ENCODE peak calls at places on chromosomes 16 and 17, in eight cellular contexts. C is stimulated activated CD8-positive, alpha-beta memory T cell treated with anti-CD3 and anti-CD28 coated beads, Interleukin-4, amount 100 ng/mL, for 1 hour; U is progenitor cell of endocrine pancreas; X is ACHN; A is T-helper 22 cell; D is AG09309; B is Caco-2; N is sciatic nerve. F is an unnamed sample.

GRCh38 chr17:50611639-50612038 is 23.0 kb upstream of the ABCC3 start:
- DNase-seq in A (no peak), D (no peak), N (no peak), U (no peak), B (no peak), C (no peak), X (no peak), F (no peak)

GRCh38 chr17:8837438-8838075 is 29.9 kb downstream of the PIK3R6 start:
- DNase-seq in X (no peak), U (no peak), C (no peak), N (peak), A (no peak), B (no peak), D (no peak), F (no peak)

GRCh38 chr16:31695667-31696066 is 168.0 kb downstream of the AHSP start:
- DNase-seq in C (no peak), D (no peak), B (no peak), X (no peak), U (no peak), A (peak), N (no peak), F (peak)

GRCh38 chr17:7823581-7824001 is 10.4 kb upstream of the KDM6B start:
- DNase-seq in D (no peak), B (no peak), X (no peak), A (no peak), C (no peak), N (no peak), U (no peak), F (no peak)

GRCh38 chr16:29319726-29320125 is 86.8 kb downstream of the NPIPB11 start:
- DNase-seq in U (no peak), D (no peak), C (no peak), X (no peak), B (no peak), A (no peak), N (no peak), F (no peak)

GRCh38 chr16:50198802-50199410 is 45.8 kb downstream of the TENT4B start:
- DNase-seq in B (no peak), C (no peak), A (no peak), N (no peak), D (no peak), U (no peak), X (no peak), F (no peak)

GRCh38 chr17:27320222-27320560 is 26.3 kb downstream of the WSB1 start:
- DNase-seq in B (no peak), C (no peak), U (no peak), X (no peak), N (no peak), A (no peak), D (no peak), F (no peak)

GRCh38 chr17:60087882-60088669 is 9.4 kb upstream of the HEATR6 start:
- DNase-seq in X (no peak), U (no peak), C (no peak), B (no peak), A (no peak), N (no peak), D (no peak), F (peak)

GRCh38 chr16:35651841-35652240 is 2192.4 kb downstream of the TP53TG3F start:
- DNase-seq in N (no peak), A (no peak), C (no peak), B (no peak), U (no peak), D (no peak), X (no peak), F (no peak)

GRCh38 chr17:42233994-42234393 is 39.7 kb upstream of the GHDC start:
- DNase-seq in X (no peak), D (no peak), A (no peak), C (no peak), N (no peak), U (no peak), B (no peak), F (no peak)

GRCh38 chr16:70380205-70380918 is 33.7 kb downstream of the DDX19A start:
- DNase-seq in X (peak), C (peak), A (peak), B (peak), U (peak), D (peak), N (peak), F (peak)

GRCh38 chr17:3590768-3591167 is 18.4 kb downstream of the TRPV1 start:
- DNase-seq in N (no peak), X (no peak), A (no peak), B (no peak), D (no peak), C (no peak), U (no peak), F (no peak)

GRCh38 chr16:84061236-84061830 is 18.7 kb upstream of the SLC38A8 start:
- DNase-seq in D (no peak), C (no peak), X (no peak), A (no peak), B (no peak), U (no peak), N (peak), F (no peak)

GRCh38 chr16:13379266-13379665 is 477.9 kb downstream of the SHISA9 start:
- DNase-seq in B (no peak), X (no peak), N (no peak), C (no peak), U (no peak), A (no peak), D (no peak), F (no peak)

GRCh38 chr17:10226930-10227695 is 28.7 kb upstream of the GAS7 start:
- DNase-seq in U (peak), B (peak), X (peak), C (peak), A (no peak), D (no peak), N (peak), F (peak)

GRCh38 chr16:2911580-2912329 is at the start of gene FLYWCH1:
- DNase-seq in U (peak), C (peak), D (peak), B (peak), N (peak), X (peak), A (peak), F (peak)

GRCh38 chr17:29566473-29567361 is at the start of gene ABHD15:
- DNase-seq in C (no peak), N (peak), B (peak), U (no peak), X (peak), A (peak), D (no peak), F (peak)

GRCh38 chr16:53153130-53153529 is 98.3 kb downstream of the CHD9 start:
- DNase-seq in B (no peak), C (no peak), N (no peak), D (no peak), U (no peak), X (no peak), A (no peak), F (no peak)

GRCh38 chr16:4410335-4411075 is 5.9 kb downstream of the CORO7 start:
- DNase-seq in C (no peak), D (no peak), N (no peak), U (no peak), B (no peak), A (no peak), X (no peak), F (no peak)

GRCh38 chr17:49696233-49696761 is 11.5 kb downstream of the SLC35B1 start:
- DNase-seq in B (no peak), U (no peak), C (no peak), N (no peak), D (no peak), A (peak), X (no peak), F (no peak)

GRCh38 chr17:61997649-61998048 is 67.4 kb downstream of the MED13 start:
- DNase-seq in D (peak), U (no peak), A (no peak), N (no peak), C (no peak), B (no peak), X (no peak), F (no peak)

GRCh38 chr16:17590711-17591654 is 120.2 kb upstream of the XYLT1 start:
- DNase-seq in C (no peak), D (peak), N (no peak), X (no peak), U (no peak), B (no peak), A (peak), F (no peak)

GRCh38 chr16:54459509-54460235 is 173.1 kb upstream of the IRX3 start:
- DNase-seq in U (no peak), B (no peak), X (no peak), D (peak), N (no peak), C (no peak), A (no peak), F (no peak)

GRCh38 chr17:39994448-39994847 is 13.8 kb downstream of the PSMD3 start:
- DNase-seq in C (no peak), B (no peak), X (no peak), U (no peak), A (no peak), N (no peak), D (no peak), F (no peak)